ENCODE peak calls at places on chromosomes 6 and 20, in nine cellular contexts. N is epithelial cell of esophagus, M is tibial nerve, P is tibial artery, B is GM13977, T is left ventricle myocardium inferior, K is cardiac fibroblast, R is nephron progenitor cell, A is psoas muscle. O is an unnamed sample.
A peak's percentile ranks its signal among the peaks of the same experiment; 100 is the strongest.

GRCh38 chr6:1027109-1027794 is 284.6 kb upstream of the FOXQ1 start:
- DNase-seq in M (no peak), B (no peak), P (no peak), R (no peak), K (no peak), T (no peak), A (no peak), N (peak; percentile 53), O (no peak)

GRCh38 chr6:82951389-82951788 is 114.3 kb downstream of the UBE3D start:
- DNase-seq in K (no peak), T (no peak), M (no peak), P (no peak), R (no peak), B (no peak), A (no peak), N (peak; percentile 75), O (no peak)

GRCh38 chr6:32118782-32119628 is 9.0 kb downstream of the ATF6B start:
- DNase-seq in B (peak; percentile 83), K (peak; percentile 88), M (peak; percentile 82), N (peak; percentile 89), A (peak; percentile 92), R (peak; percentile 87), T (peak; percentile 88), P (peak; percentile 93), O (peak; percentile 64)

GRCh38 chr6:105326216-105326615 is 76.7 kb downstream of the PREP start:
- DNase-seq in K (peak; percentile 38), A (peak; percentile 55), M (peak; percentile 48), P (no peak), N (no peak), R (no peak), T (no peak), B (no peak), O (peak; percentile 90)

GRCh38 chr6:21423106-21423854 is 170.3 kb upstream of the SOX4 start:
- DNase-seq in K (no peak), N (no peak), P (no peak), T (no peak), A (no peak), R (peak; percentile 9), M (no peak), B (no peak), O (no peak)

GRCh38 chr6:112216699-112217551 is 37.4 kb downstream of the LAMA4 start:
- DNase-seq in A (no peak), M (no peak), K (peak; percentile 93), B (no peak), T (no peak), N (peak; percentile 88), P (no peak), R (no peak), O (no peak)

GRCh38 chr6:12313992-12314589 is 23.9 kb downstream of the EDN1 start:
- DNase-seq in K (peak; percentile 85), R (no peak), T (no peak), M (no peak), N (peak; percentile 99), A (no peak), P (no peak), B (no peak), O (no peak)

GRCh38 chr6:113690957-113691656 is 166.0 kb upstream of the MARCKS start:
- DNase-seq in T (no peak), K (no peak), R (no peak), P (no peak), N (peak; percentile 62), B (no peak), M (no peak), A (no peak), O (no peak)

GRCh38 chr20:34525342-34525708 is 9.1 kb downstream of the DYNLRB1 start:
- DNase-seq in T (no peak), M (no peak), B (no peak), A (no peak), R (no peak), P (no peak), K (no peak), N (no peak), O (no peak)

GRCh38 chr6:392441-393390 is 1.2 kb downstream of the IRF4 start:
- DNase-seq in M (no peak), N (peak; percentile 12), A (peak; percentile 45), R (peak; percentile 61), B (no peak), P (no peak), T (no peak), K (peak; percentile 3), O (no peak)

DNA sequence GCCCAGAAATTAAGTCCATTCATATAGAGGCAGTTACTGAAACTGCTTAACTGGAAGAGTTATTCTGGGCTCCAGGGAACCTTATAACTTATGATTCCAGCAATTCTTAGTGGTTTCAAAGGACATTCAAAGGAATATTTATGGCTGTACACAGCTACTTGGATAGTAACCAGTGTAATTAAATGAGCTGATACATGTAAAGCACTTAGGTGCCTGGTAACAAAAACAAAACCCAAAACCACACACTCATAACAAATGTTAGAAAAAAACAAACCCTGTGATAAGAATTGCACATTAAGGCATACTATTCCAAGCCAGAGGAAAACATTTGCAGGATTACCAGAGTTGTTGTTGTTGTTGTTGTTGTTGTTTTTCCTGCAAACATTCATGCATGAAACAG is 51.5 kb downstream of the STK4 start:
- DNase-seq in R (no peak), B (no peak), P (no peak), A (no peak), T (no peak), N (no peak), K (no peak), M (no peak), O (no peak)
- TF ChIP-seq CTCF in R (no peak), B (no peak), P (no peak), A (no peak), T (no peak), N (no peak), K (no peak), M (no peak), O (no peak)

GRCh38 chr20:46552460-46553420 is 2.3 kb upstream of the OCSTAMP start:
- DNase-seq in A (no peak), B (peak; percentile 72), P (no peak), T (no peak), M (no peak), K (no peak), N (no peak), R (no peak), O (no peak)
- TF ChIP-seq CTCF in A (no peak), B (no peak), P (no peak), T (no peak), M (no peak), K (no peak), N (no peak), R (no peak), O (no peak)

GRCh38 chr6:43347444-43347843 is 22.0 kb downstream of the ZNF318 start:
- DNase-seq in R (no peak), B (no peak), A (no peak), M (no peak), P (no peak), N (no peak), K (no peak), T (no peak), O (no peak)
- TF ChIP-seq CTCF in R (no peak), B (no peak), A (no peak), M (no peak), P (no peak), N (no peak), K (no peak), T (no peak), O (no peak)

DNA sequence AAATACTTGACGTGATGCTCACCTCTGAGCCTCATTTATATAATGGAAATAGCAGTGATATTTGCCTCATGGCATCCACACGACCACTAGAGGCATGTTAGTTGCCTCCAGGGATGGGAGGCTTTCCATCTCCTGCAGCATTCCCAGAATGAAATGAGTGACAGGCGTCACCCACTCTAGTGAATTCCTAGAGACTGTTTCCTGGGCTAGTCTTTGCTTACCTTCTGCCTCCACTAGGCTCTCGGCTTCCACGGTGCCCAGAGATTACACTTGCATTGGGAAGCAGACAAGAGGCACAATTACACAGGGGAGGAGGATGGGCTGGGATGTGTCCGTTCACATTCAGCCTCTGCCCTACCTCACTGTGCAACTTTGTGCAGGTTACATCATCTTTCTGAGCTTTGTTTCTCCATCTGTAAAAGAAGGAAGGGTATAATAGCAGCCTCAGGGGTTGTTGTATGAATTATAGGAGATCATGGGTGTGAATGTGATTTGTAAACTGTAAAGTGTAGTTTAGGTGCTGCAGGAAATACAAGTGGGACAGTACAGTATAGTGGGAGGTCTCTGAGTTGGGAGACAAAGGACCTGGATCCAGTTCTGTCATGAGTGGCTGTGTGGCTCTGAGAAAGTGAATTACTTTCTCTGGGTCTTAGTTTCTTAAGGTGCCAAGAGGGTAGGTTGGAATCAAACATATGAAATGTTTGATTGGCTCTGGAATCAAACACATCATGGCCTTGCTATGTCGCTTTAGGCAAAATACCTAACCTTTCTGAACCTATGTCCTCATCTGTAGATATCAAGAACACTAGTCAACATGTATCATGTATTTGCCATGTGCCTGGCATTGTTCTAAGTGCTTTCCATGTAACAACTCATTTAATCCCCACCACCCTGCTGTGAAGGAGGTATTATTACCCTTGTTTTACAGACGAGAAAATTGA is 3.6 kb upstream of the VSTM2L start:
- DNase-seq in M (no peak), R (no peak), P (no peak), B (no peak), K (no peak), N (peak; percentile 59), T (no peak), A (no peak), O (no peak)
- TF ChIP-seq CTCF in M (no peak), R (no peak), P (no peak), B (no peak), K (no peak), N (no peak), T (no peak), A (peak; percentile 10), O (no peak)

GRCh38 chr6:87483929-87484328 is 11.2 kb downstream of the SLC35A1 start:
- DNase-seq in K (peak; percentile 38), N (peak; percentile 46), P (no peak), R (peak; percentile 52), B (no peak), A (no peak), T (no peak), M (no peak), O (no peak)
- TF ChIP-seq CTCF in K (no peak), N (no peak), P (no peak), R (peak; percentile 13), B (peak; percentile 8), A (no peak), T (peak; percentile 39), M (no peak), O (no peak)

GRCh38 chr6:27168108-27168507 is 79.4 kb upstream of the PRSS16 start:
- DNase-seq in K (peak; percentile 45), M (no peak), N (no peak), A (no peak), B (no peak), R (no peak), T (no peak), P (no peak), O (no peak)
- TF ChIP-seq CTCF in K (no peak), M (no peak), N (no peak), A (no peak), B (no peak), R (no peak), T (no peak), P (no peak), O (no peak)

O was measured in gastrocnemius medialis.